ENCODE peak calls at places on chromosomes 11 and 22, in four cellular contexts. One of them, this sample, is unnamed.

GRCh38 chr11:120682866-120683265 is 171.3 kb downstream of the GRIK4 start:
- DNase-seq in neuronal stem cell: no peak
- DNase-seq in mesenchymal stem cell: no peak
- DNase-seq in tibial nerve: no peak
- DNase-seq in this sample: peak; percentile 78

GRCh38 chr22:50604623-50605348 is 4.2 kb downstream of the MAPK8IP2 start:
- DNase-seq in tibial nerve: no peak
- DNase-seq in mesenchymal stem cell: no peak
- DNase-seq in neuronal stem cell: no peak
- DNase-seq in this sample: no peak

GRCh38 chr11:1481861-1482441 is 4.6 kb downstream of the MOB2 start:
- DNase-seq in neuronal stem cell: no peak
- DNase-seq in tibial nerve: no peak
- DNase-seq in mesenchymal stem cell: no peak
- DNase-seq in this sample: no peak

GRCh38 chr11:27722117-27722844 is 22.0 kb upstream of the BDNF start:
- DNase-seq in neuronal stem cell: peak; percentile 36
- DNase-seq in mesenchymal stem cell: peak; percentile 75
- DNase-seq in tibial nerve: no peak
- DNase-seq in this sample: peak; percentile 28

GRCh38 chr11:72630104-72630852 is 43.9 kb downstream of the PDE2A start:
- DNase-seq in tibial nerve: no peak
- DNase-seq in mesenchymal stem cell: no peak
- DNase-seq in neuronal stem cell: no peak
- DNase-seq in this sample: no peak

GRCh38 chr11:130873766-130874165 is 42.5 kb downstream of the SNX19 start:
- DNase-seq in mesenchymal stem cell: peak; percentile 25
- DNase-seq in neuronal stem cell: no peak
- DNase-seq in tibial nerve: no peak
- DNase-seq in this sample: peak; percentile 76

GRCh38 chr11:3201112-3201581 is 17.5 kb downstream of the MRGPRG start:
- DNase-seq in tibial nerve: no peak
- DNase-seq in mesenchymal stem cell: no peak
- DNase-seq in neuronal stem cell: no peak
- DNase-seq in this sample: no peak

GRCh38 chr11:1924646-1925372 is 5.3 kb downstream of the TNNT3 start:
- DNase-seq in tibial nerve: no peak
- DNase-seq in mesenchymal stem cell: no peak
- DNase-seq in neuronal stem cell: no peak
- DNase-seq in this sample: no peak

GRCh38 chr11:34145073-34145472 is 39.6 kb downstream of the NAT10 start:
- DNase-seq in tibial nerve: no peak
- DNase-seq in mesenchymal stem cell: no peak
- DNase-seq in neuronal stem cell: no peak
- DNase-seq in this sample: no peak

GRCh38 chr22:19849800-19850481 is 4.7 kb downstream of the GNB1L start:
- DNase-seq in mesenchymal stem cell: peak; percentile 25
- DNase-seq in tibial nerve: no peak
- DNase-seq in neuronal stem cell: no peak
- DNase-seq in this sample: no peak

GRCh38 chr11:102456381-102456780 is 3.8 kb upstream of the TMEM123 start:
- DNase-seq in tibial nerve: no peak
- DNase-seq in neuronal stem cell: no peak
- DNase-seq in mesenchymal stem cell: no peak
- DNase-seq in this sample: no peak

GRCh38 chr22:19738664-19739447 is 15.5 kb downstream of the GP1BB start:
- DNase-seq in mesenchymal stem cell: no peak
- DNase-seq in neuronal stem cell: no peak
- DNase-seq in tibial nerve: no peak
- DNase-seq in this sample: no peak

GRCh38 chr11:13278620-13279486 is 1.3 kb downstream of the BMAL1 start:
- DNase-seq in tibial nerve: no peak
- DNase-seq in neuronal stem cell: no peak
- DNase-seq in mesenchymal stem cell: peak; percentile 19
- DNase-seq in this sample: no peak

GRCh38 chr11:116078101-116078561 is 573.9 kb upstream of the CADM1 start:
- DNase-seq in neuronal stem cell: peak; percentile 27
- DNase-seq in mesenchymal stem cell: peak; percentile 3
- DNase-seq in tibial nerve: no peak
- DNase-seq in this sample: peak; percentile 14

GRCh38 chr11:63445720-63446119 is 45.2 kb downstream of the PLAAT5 start:
- DNase-seq in neuronal stem cell: no peak
- DNase-seq in mesenchymal stem cell: no peak
- DNase-seq in tibial nerve: no peak
- DNase-seq in this sample: peak; percentile 55

DNA sequence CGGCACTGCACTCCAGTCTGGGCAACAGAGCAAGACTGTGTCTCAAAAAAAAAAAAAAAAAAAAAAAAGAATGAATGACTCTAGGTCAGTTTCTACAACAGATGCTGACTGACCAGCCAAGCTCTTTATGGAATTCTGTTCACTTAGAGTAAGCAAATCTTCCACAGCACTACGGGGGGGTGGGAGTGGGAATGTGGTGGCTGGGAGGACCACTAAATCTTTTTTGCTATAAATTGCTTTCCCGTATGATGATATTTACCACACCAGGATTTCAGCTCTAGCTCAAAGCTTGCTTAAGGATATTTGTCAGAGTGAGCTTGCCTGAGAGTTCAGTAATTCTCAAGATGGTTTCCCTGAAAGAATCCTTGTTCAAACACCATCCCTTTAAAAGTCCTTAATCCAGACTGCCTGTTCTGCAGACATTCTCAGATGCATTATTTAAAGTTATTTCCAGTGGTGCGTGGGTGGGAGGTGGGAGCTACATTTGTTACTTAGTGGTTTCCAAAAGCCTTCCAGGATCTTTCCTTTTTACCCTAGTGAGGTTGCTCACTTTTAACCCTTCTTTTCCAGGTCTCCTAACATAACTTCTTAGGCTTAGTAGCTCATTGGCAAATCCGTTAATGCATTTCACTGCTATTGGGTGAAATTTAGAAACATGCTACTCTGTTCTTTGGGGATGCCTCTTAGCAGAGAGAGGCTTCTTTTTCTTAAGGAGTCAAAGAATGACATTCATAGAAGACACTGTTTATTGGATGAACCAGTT is 65.9 kb downstream of the UBASH3B start:
- DNase-seq in tibial nerve: no peak
- DNase-seq in mesenchymal stem cell: peak; percentile 72
- DNase-seq in neuronal stem cell: no peak
- DNase-seq in this sample: peak; percentile 56
- H3K4me1 ChIP-seq in tibial nerve: no peaks in the 10 kb centered on the region
- H3K4me1 ChIP-seq in mesenchymal stem cell: peaks cover 15% of the 10 kb centered on the region
- H3K4me1 ChIP-seq in neuronal stem cell: peaks cover 20% of the 10 kb centered on the region
- H3K4me1 ChIP-seq in this sample: peaks cover 30% of the 10 kb centered on the region

GRCh38 chr22:47210686-47211085 is 448.2 kb downstream of the TBC1D22A start:
- DNase-seq in mesenchymal stem cell: no peak
- DNase-seq in tibial nerve: no peak
- DNase-seq in neuronal stem cell: no peak
- DNase-seq in this sample: no peak

GRCh38 chr22:47209547-47210023 is 447.1 kb downstream of the TBC1D22A start:
- DNase-seq in tibial nerve: no peak
- DNase-seq in mesenchymal stem cell: no peak
- DNase-seq in neuronal stem cell: no peak
- DNase-seq in this sample: no peak

GRCh38 chr22:47210112-47210657 is 447.7 kb downstream of the TBC1D22A start:
- DNase-seq in neuronal stem cell: no peak
- DNase-seq in mesenchymal stem cell: no peak
- DNase-seq in tibial nerve: no peak
- DNase-seq in this sample: no peak

GRCh38 chr22:47215851-47216250 is 453.4 kb downstream of the TBC1D22A start:
- DNase-seq in mesenchymal stem cell: no peak
- DNase-seq in tibial nerve: no peak
- DNase-seq in neuronal stem cell: no peak
- DNase-seq in this sample: no peak

DNA sequence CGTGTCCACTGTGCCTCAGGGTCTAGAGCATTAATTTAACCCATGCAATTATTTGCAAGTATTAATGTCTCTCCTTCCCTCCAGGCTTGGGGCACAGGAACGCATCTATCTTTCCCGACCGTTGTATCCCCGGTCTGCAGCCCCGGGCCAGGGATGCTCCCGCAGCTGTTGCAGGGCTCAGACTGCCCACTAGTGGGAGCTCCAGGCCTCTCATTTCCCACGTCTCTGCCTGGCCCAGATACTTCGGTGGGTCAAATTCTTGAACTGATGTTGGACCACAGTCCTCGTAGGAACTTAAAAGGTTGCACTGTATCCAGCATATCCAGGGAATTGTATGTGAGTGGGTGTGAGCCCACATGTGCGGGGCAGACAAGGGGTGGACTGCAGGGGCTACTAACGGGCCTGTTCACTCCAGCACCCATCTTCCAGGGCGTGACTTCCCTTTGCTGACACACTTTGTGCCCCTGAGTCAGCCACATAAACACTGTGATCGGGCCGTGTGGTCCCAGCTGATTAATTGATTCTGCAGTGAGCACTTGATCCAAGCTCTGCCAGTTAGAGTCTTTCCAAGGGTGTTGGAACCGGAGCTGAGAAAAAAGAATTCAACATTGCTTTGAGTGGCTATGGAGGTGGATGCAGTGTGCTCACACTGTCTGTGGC is 451.3 kb downstream of the TBC1D22A start:
- DNase-seq in mesenchymal stem cell: no peak
- DNase-seq in tibial nerve: no peak
- DNase-seq in neuronal stem cell: no peak
- DNase-seq in this sample: no peak
- H3K9me3 ChIP-seq in mesenchymal stem cell: no peaks in the 10 kb centered on the region
- H3K9me3 ChIP-seq in tibial nerve: no peaks in the 10 kb centered on the region
- H3K9me3 ChIP-seq in neuronal stem cell: no peaks in the 10 kb centered on the region
- H3K9me3 ChIP-seq in this sample: no peaks in the 10 kb centered on the region

DNA sequence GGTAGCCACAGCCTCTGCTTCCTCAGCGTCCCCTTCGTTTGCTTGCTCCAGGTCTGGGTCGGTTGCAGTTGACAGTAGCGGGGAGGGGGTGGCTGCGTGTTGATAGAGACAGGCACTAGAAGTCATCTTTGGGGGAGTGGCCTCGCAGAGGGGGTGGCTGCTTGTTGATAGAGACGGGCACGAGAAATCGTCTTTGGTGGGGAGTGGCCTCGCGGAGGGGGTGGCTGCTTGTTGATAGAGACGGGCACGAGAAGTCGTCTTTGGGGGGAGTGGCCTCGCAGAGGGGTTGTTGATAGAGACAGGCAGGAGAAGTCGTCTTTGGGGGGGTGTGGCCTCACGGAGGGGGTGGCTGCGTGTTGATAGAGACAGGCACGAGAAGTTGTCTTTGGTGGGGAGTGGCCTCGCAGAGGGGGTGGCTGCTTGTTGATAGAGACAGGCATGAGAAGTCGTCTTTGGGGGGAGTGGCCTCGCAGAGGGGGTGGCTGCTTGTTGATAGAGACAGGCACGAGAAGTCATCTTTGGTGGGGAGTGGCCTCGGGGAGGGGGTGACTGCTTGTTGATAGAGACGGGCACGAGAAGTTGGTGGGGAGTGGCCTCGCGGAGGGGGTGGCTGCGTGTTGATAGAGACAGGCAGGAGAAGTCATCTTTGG is 328.3 kb downstream of the TBC1D22A start:
- DNase-seq in tibial nerve: no peak
- DNase-seq in neuronal stem cell: peak; percentile 14
- DNase-seq in mesenchymal stem cell: peak; percentile 69
- DNase-seq in this sample: peak; percentile 47
- H3K4me3 ChIP-seq in tibial nerve: peak overlapping the region; percentile 22
- H3K4me3 ChIP-seq in neuronal stem cell: no peak overlapping the region
- H3K4me3 ChIP-seq in mesenchymal stem cell: peak overlapping the region; percentile 49
- H3K4me3 ChIP-seq in this sample: peak overlapping the region; percentile 47

GRCh38 chr22:30304495-30305244 is 15.4 kb upstream of the CASTOR1 start:
- DNase-seq in neuronal stem cell: no peak
- DNase-seq in mesenchymal stem cell: no peak
- DNase-seq in tibial nerve: no peak
- DNase-seq in this sample: peak; percentile 51
- H3K4me1 ChIP-seq in neuronal stem cell: peaks cover 8% of the 10 kb centered on the region
- H3K4me1 ChIP-seq in mesenchymal stem cell: peaks cover 47% of the 10 kb centered on the region
- H3K4me1 ChIP-seq in tibial nerve: no peaks in the 10 kb centered on the region
- H3K4me1 ChIP-seq in this sample: peaks cover 30% of the 10 kb centered on the region

DNA sequence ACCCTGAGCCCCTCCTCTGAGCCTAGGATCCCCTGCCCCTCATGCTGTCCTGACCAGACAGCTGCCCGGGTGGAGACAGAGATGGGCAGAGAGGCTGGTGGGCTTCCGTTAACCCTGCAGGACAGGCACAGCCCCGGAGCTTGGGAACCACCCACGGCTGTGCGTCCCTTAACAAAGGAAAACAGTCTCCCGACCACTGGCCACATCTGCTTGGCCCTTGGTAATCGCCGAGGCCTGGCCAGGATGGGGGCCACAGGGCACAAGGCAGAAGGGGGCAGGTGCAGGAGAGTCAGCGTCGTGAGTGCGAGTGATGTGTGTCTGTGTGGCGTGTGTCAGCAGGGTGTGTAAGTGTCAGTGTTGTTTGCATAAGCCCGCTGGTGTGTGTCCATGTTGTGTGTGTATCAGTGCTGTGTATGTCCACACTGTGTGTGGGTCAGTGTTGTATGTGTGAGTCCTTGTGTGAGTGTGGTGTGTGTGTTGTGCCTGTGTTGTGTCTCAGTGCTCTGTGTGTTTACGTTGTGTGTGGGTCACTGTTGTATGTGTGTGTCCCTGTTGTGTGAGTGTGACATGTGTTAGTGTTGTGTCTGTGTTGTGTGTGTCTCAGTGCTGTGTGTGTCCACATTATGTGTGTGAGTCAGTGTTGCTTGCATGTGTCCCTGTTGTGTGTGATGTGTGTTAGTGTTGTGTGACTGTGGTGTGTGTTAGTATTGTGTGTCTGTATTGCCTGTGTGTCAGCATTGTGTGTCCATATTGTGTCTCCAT is 369.5 kb downstream of the BRD1 start:
- DNase-seq in mesenchymal stem cell: no peak
- DNase-seq in neuronal stem cell: no peak
- DNase-seq in tibial nerve: no peak
- DNase-seq in this sample: no peak
- H3K9me3 ChIP-seq in mesenchymal stem cell: no peaks in the 10 kb centered on the region
- H3K9me3 ChIP-seq in neuronal stem cell: no peaks in the 10 kb centered on the region
- H3K9me3 ChIP-seq in tibial nerve: no peaks in the 10 kb centered on the region
- H3K9me3 ChIP-seq in this sample: peaks cover 5% of the 10 kb centered on the region

GRCh38 chr11:69703711-69704507 is at the start of gene FGF19:
- DNase-seq in mesenchymal stem cell: peak; percentile 9
- DNase-seq in tibial nerve: no peak
- DNase-seq in neuronal stem cell: no peak
- DNase-seq in this sample: no peak
- H3K4me3 ChIP-seq in mesenchymal stem cell: no peak within 1 kb of the TSS
- H3K4me3 ChIP-seq in tibial nerve: no peak within 1 kb of the TSS
- H3K4me3 ChIP-seq in neuronal stem cell: peak within 1 kb of the TSS; percentile 4
- H3K4me3 ChIP-seq in this sample: no peak within 1 kb of the TSS

GRCh38 chr11:119318240-119319135 is 1.6 kb upstream of the MCAM start:
- DNase-seq in neuronal stem cell: no peak
- DNase-seq in mesenchymal stem cell: peak; percentile 91
- DNase-seq in tibial nerve: no peak
- DNase-seq in this sample: peak; percentile 62
- H3K4me1 ChIP-seq in neuronal stem cell: peaks cover 49% of the 10 kb centered on the region
- H3K4me1 ChIP-seq in mesenchymal stem cell: peaks cover 54% of the 10 kb centered on the region
- H3K4me1 ChIP-seq in tibial nerve: no peaks in the 10 kb centered on the region
- H3K4me1 ChIP-seq in this sample: peaks cover 27% of the 10 kb centered on the region

This sample was measured in fibroblast of lung.